ENCODE peak calls at places on chromosomes 6 and 20, in nine cellular contexts. W is GM23248; O is hepatocyte; B is HepG2; S is effector memory CD4-positive, alpha-beta T cell; M is heart left ventricle; Q is psoas muscle; P is aorta; E is breast epithelium. G is an unnamed sample.
A peak's percentile ranks its signal among the peaks of the same experiment; 100 is the strongest.

GRCh38 chr20:64133951-64134407 is 26.6 kb upstream of the NPBWR2 start:
- DNase-seq in W (no peak), O (no peak), B (no peak), S (no peak), M (peak; percentile 19), Q (no peak), P (peak; percentile 37), E (no peak), G (peak; percentile 8)

GRCh38 chr6:156262014-156262413 is 515.2 kb upstream of the ARID1B start:
- DNase-seq in W (no peak), O (peak; percentile 12), B (no peak), S (no peak), M (no peak), Q (no peak), P (no peak), E (no peak), G (no peak)

GRCh38 chr6:152068622-152069261 is 261.3 kb downstream of the ESR1 start:
- DNase-seq in W (no peak), O (no peak), B (no peak), S (no peak), M (peak; percentile 37), Q (no peak), P (no peak), E (no peak), G (no peak)

GRCh38 chr6:152587473-152587872 is 49.7 kb downstream of the SYNE1 start:
- DNase-seq in W (no peak), O (no peak), B (no peak), S (no peak), M (no peak), Q (no peak), P (no peak), E (no peak), G (no peak)

GRCh38 chr6:91659881-91660280 is 1073.0 kb upstream of the MAP3K7 start:
- DNase-seq in W (no peak), O (no peak), B (no peak), S (no peak), M (no peak), Q (no peak), P (no peak), E (no peak), G (no peak)

GRCh38 chr20:48538856-48539255 is 288.9 kb downstream of the PREX1 start:
- DNase-seq in W (no peak), O (no peak), B (no peak), S (no peak), M (no peak), Q (no peak), P (no peak), E (no peak), G (no peak)

GRCh38 chr20:4063631-4064030 is 48.3 kb upstream of the RNF24 start:
- DNase-seq in W (peak; percentile 45), O (no peak), B (no peak), S (no peak), M (peak; percentile 29), Q (no peak), P (no peak), E (no peak), G (no peak)

GRCh38 chr6:44044154-44044539 is 83.1 kb downstream of the MRPL14 start:
- DNase-seq in W (no peak), O (no peak), B (peak; percentile 57), S (no peak), M (no peak), Q (no peak), P (peak; percentile 43), E (no peak), G (no peak)

GRCh38 chr6:169807699-169808607 is 56.5 kb downstream of the ERMARD start:
- DNase-seq in W (no peak), O (no peak), B (no peak), S (no peak), M (no peak), Q (no peak), P (no peak), E (no peak), G (peak; percentile 21)

GRCh38 chr6:5665667-5666066 is 341.1 kb downstream of the NRN1 start:
- DNase-seq in W (no peak), O (no peak), B (no peak), S (no peak), M (no peak), Q (no peak), P (no peak), E (no peak), G (no peak)
- H3K4me1 ChIP-seq in W (peaks cover 8% of the 10 kb centered on the region), O (no peaks in the 10 kb centered on the region), B (no peaks in the 10 kb centered on the region), S (peaks cover 23% of the 10 kb centered on the region), M (no peaks in the 10 kb centered on the region), Q (no peaks in the 10 kb centered on the region), P (no peaks in the 10 kb centered on the region), E (no peaks in the 10 kb centered on the region), G (peaks cover under 1% of the 10 kb centered on the region)

DNA sequence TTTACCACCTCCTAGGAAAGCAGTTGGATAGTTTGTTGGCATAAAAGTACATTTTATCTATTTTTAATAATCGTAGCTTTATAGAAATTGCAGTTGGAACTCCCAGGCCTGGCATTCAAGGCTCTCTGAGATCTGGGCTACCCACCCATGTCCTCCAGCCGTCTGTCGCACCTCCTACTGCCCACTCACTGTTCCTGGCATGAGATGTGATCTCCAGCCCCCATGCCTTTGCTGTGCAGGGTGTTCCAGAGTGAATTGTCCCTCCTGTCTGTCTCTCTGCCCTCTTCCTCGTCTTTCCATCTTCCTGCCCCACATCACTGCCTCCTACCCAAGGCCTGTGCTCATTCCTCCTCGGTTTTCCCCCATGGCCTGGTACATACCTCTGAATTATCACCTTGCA is 50.7 kb downstream of the PTPN1 start:
- DNase-seq in W (no peak), O (no peak), B (no peak), S (no peak), M (no peak), Q (no peak), P (no peak), E (no peak), G (no peak)
- H3K4me1 ChIP-seq in W (peaks cover 44% of the 10 kb centered on the region), O (peaks cover 32% of the 10 kb centered on the region), B (peaks cover 39% of the 10 kb centered on the region), S (no peaks in the 10 kb centered on the region), M (peaks cover 63% of the 10 kb centered on the region), Q (peaks cover 40% of the 10 kb centered on the region), P (no peaks in the 10 kb centered on the region), E (no peaks in the 10 kb centered on the region), G (peaks cover 50% of the 10 kb centered on the region)

GRCh38 chr6:157982580-157983438 is 1.1 kb downstream of the SYNJ2 start:
- DNase-seq in W (peak; percentile 74), O (no peak), B (peak; percentile 85), S (no peak), M (no peak), Q (no peak), P (no peak), E (peak; percentile 46), G (peak; percentile 13)
- H3K4me1 ChIP-seq in W (peaks cover 17% of the 10 kb centered on the region), O (peaks cover 28% of the 10 kb centered on the region), B (peaks cover 82% of the 10 kb centered on the region), S (peaks cover 27% of the 10 kb centered on the region), M (peaks cover 30% of the 10 kb centered on the region), Q (peaks cover 11% of the 10 kb centered on the region), P (no peaks in the 10 kb centered on the region), E (no peaks in the 10 kb centered on the region), G (peaks cover 4% of the 10 kb centered on the region)

DNA sequence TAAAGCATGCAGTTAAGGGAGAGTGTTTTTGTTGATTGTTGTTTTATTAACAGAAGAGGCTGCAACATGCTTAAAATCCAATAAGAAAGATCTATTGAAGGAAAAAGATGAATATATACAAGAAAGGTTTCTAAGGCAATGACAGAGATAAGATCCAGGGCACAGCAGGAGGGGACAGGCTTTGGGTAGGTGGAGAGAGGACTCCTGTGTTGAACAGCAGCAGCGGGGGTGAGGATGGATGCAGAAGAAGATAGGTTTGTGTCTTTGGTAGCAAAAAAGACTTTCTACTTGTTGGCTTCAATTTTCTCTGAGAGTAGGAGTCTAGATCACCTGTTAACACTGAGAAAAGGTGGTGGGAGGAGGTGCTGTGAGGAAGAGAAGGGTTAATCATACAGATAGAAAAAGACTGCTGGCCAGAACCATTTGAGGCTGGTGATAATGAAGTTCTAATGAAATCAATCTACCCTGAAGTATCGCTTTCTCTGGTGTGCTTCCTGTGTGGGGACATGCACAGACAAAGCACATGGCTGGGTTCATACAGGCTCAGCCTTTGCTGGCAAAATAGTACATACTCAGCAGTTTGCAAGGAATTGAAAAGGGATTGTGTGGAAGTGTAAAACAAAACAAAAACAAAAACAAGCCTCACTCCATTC is 17.2 kb upstream of the DST start:
- DNase-seq in W (no peak), O (no peak), B (no peak), S (no peak), M (no peak), Q (no peak), P (no peak), E (no peak), G (no peak)
- H3K4me1 ChIP-seq in W (peaks cover 19% of the 10 kb centered on the region), O (peaks cover 23% of the 10 kb centered on the region), B (peaks cover 29% of the 10 kb centered on the region), S (no peaks in the 10 kb centered on the region), M (peaks cover 77% of the 10 kb centered on the region), Q (peaks cover 45% of the 10 kb centered on the region), P (peaks cover 3% of the 10 kb centered on the region), E (no peaks in the 10 kb centered on the region), G (peaks cover 5% of the 10 kb centered on the region)

GRCh38 chr6:15389079-15389758 is 143.3 kb downstream of the JARID2 start:
- DNase-seq in W (peak; percentile 64), O (no peak), B (no peak), S (no peak), M (no peak), Q (no peak), P (no peak), E (no peak), G (no peak)
- H3K4me1 ChIP-seq in W (peaks cover 34% of the 10 kb centered on the region), O (peaks cover 44% of the 10 kb centered on the region), B (no peaks in the 10 kb centered on the region), S (no peaks in the 10 kb centered on the region), M (peaks cover 63% of the 10 kb centered on the region), Q (peaks cover 70% of the 10 kb centered on the region), P (no peaks in the 10 kb centered on the region), E (no peaks in the 10 kb centered on the region), G (peaks cover 6% of the 10 kb centered on the region)

GRCh38 chr6:106692823-106693216 is 63.4 kb downstream of the QRSL1 start:
- DNase-seq in W (no peak), O (no peak), B (no peak), S (no peak), M (no peak), Q (no peak), P (no peak), E (no peak), G (no peak)

GRCh38 chr6:106692112-106692822 is 62.9 kb downstream of the QRSL1 start:
- DNase-seq in W (peak; percentile 74), O (peak; percentile 23), B (no peak), S (no peak), M (no peak), Q (no peak), P (peak; percentile 78), E (peak; percentile 70), G (no peak)

GRCh38 chr6:106693343-106693742 is 64.0 kb downstream of the QRSL1 start:
- DNase-seq in W (no peak), O (no peak), B (no peak), S (no peak), M (no peak), Q (no peak), P (no peak), E (no peak), G (no peak)

GRCh38 chr6:106688177-106688951 is 59.0 kb downstream of the QRSL1 start:
- DNase-seq in W (peak; percentile 25), O (no peak), B (peak; percentile 63), S (no peak), M (no peak), Q (no peak), P (no peak), E (no peak), G (no peak)

GRCh38 chr6:106694343-106694742 is 65.0 kb downstream of the QRSL1 start:
- DNase-seq in W (no peak), O (no peak), B (no peak), S (no peak), M (no peak), Q (no peak), P (no peak), E (no peak), G (no peak)
- H3K4me1 ChIP-seq in W (peaks cover 5% of the 10 kb centered on the region), O (no peaks in the 10 kb centered on the region), B (no peaks in the 10 kb centered on the region), S (no peaks in the 10 kb centered on the region), M (no peaks in the 10 kb centered on the region), Q (no peaks in the 10 kb centered on the region), P (no peaks in the 10 kb centered on the region), E (no peaks in the 10 kb centered on the region), G (no peaks in the 10 kb centered on the region)